ENCODE peak calls at places on chromosomes 1 and 21, in nine cellular contexts. E is lung, T is AG04450, C is DND-41, I is IMR-90, G is epithelial cell of esophagus, A is uterus, M is sigmoid colon, D is thoracic aorta. U is an unnamed sample.

GRCh38 chr1:151210830-151211229 is 12.5 kb downstream of the PIP5K1A start:
- DNase-seq in A (no peak), C (no peak), I (peak; percentile 72), M (no peak), E (no peak), T (no peak), G (peak; percentile 24), D (no peak), U (no peak)

GRCh38 chr1:192913683-192914082 is 104.8 kb downstream of the RGS2 start:
- DNase-seq in G (peak; percentile 88), I (no peak), C (no peak), A (peak; percentile 53), M (no peak), D (no peak), T (no peak), E (no peak), U (no peak)

GRCh38 chr1:226268421-226269124 is 40.4 kb downstream of the LIN9 start:
- DNase-seq in I (peak; percentile 75), M (no peak), D (no peak), A (no peak), T (no peak), G (peak; percentile 72), C (no peak), E (no peak), U (peak; percentile 40)

GRCh38 chr1:66711420-66711819 is 40.8 kb upstream of the DYNLT5 start:
- DNase-seq in I (no peak), A (no peak), G (no peak), T (no peak), D (no peak), C (no peak), E (no peak), M (no peak), U (no peak)

GRCh38 chr1:30379684-30380624 is 343.4 kb downstream of the MATN1 start:
- DNase-seq in T (peak; percentile 45), C (peak; percentile 69), G (peak; percentile 69), M (peak; percentile 68), D (no peak), I (peak; percentile 64), A (peak; percentile 35), E (peak; percentile 62), U (peak; percentile 80)

GRCh38 chr1:62407398-62408009 is 29.3 kb upstream of the USP1 start:
- DNase-seq in E (no peak), M (no peak), I (peak; percentile 55), A (no peak), C (peak; percentile 16), T (peak; percentile 20), D (no peak), G (peak; percentile 68), U (peak; percentile 80)

GRCh38 chr1:84409888-84410287 is 11.6 kb downstream of the DNASE2B start:
- DNase-seq in I (no peak), T (no peak), E (no peak), G (no peak), A (no peak), C (no peak), M (no peak), D (no peak), U (no peak)

GRCh38 chr1:176696109-176696508 is 233.1 kb downstream of the PAPPA2 start:
- DNase-seq in T (no peak), D (no peak), G (peak; percentile 85), I (peak; percentile 11), M (no peak), A (no peak), C (peak; percentile 57), E (no peak), U (no peak)

GRCh38 chr1:203338335-203339036 is 12.4 kb downstream of the FMOD start:
- DNase-seq in I (peak; percentile 68), E (peak; percentile 57), G (peak; percentile 71), T (no peak), A (peak; percentile 68), D (no peak), C (peak; percentile 70), M (peak; percentile 81), U (peak; percentile 79)

GRCh38 chr1:154466879-154467767 is 34.9 kb upstream of the TDRD10 start:
- DNase-seq in C (no peak), I (no peak), E (no peak), A (no peak), D (no peak), M (no peak), G (no peak), T (no peak), U (no peak)

GRCh38 chr1:91170571-91170970 is 148.7 kb upstream of the ZNF644 start:
- DNase-seq in E (peak; percentile 15), T (no peak), G (no peak), C (no peak), M (no peak), I (no peak), D (no peak), A (no peak), U (no peak)

GRCh38 chr1:40783001-40783905 is at the start of gene KCNQ4:
- DNase-seq in I (no peak), E (peak; percentile 41), T (no peak), D (no peak), M (peak; percentile 88), C (no peak), G (peak; percentile 39), A (peak; percentile 70), U (no peak)

GRCh38 chr21:45322960-45323461 is 35.3 kb upstream of the POFUT2 start:
- DNase-seq in I (no peak), C (no peak), T (no peak), D (peak; percentile 50), M (peak; percentile 70), A (peak; percentile 80), G (no peak), E (no peak), U (no peak)

GRCh38 chr1:204740354-204740753 is 54.8 kb upstream of the LRRN2 start:
- DNase-seq in I (no peak), A (no peak), E (no peak), G (no peak), M (no peak), T (no peak), C (no peak), D (no peak), U (no peak)

DNA sequence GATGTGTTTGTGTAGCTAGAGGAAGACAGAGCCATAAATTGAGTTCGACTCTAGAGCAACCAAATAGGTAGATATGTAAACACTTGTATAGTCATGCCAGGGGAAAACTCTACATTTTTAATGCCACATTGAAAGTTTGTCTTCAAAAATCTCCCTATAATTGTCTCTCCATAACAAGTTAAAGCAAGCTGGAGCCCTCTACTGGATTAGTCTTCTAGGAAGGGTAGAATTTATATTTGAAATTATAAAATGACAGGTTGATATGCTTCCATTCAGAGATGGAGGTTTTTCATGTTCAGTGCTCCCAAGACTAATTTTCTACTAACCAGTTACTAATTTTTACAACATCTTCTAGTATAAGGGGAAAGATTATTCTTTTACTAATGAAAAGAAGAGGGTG is 13.1 kb upstream of the COL24A1 start:
- DNase-seq in D (no peak), G (peak; percentile 10), T (no peak), E (no peak), C (no peak), I (peak; percentile 36), A (no peak), M (no peak), U (no peak)
- TF ChIP-seq CTCF in D (no peak), G (peak; percentile 27), T (peak; percentile 52), E (no peak), C (no peak), I (peak; percentile 56), A (no peak), M (no peak), U (peak; percentile 6)

DNA sequence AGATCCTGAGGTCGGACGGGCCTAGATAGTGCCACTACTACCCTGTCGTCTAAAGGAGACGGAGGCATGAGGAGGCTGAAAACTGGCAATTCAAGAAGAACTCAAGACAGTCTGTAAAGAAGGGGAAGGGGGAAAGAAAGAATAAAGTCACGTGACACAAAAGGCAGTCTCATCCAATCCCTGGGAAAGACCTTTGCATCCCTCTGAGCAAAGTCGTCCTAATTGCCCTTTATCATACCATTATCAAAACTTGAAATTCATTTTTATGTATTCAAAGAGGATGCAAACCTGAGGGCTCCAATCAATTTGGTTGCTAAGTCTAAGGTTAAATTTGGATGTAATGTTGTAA is 2.2 kb downstream of the DUSP10 start:
- DNase-seq in E (no peak), T (no peak), M (no peak), I (no peak), G (no peak), A (no peak), D (no peak), C (no peak), U (no peak)
- H3K4me3 ChIP-seq in E (no peak overlapping the region), T (peak overlapping the region; percentile 95), M (peak overlapping the region; percentile 71), I (peak overlapping the region; percentile 74), G (no peak overlapping the region), A (no peak overlapping the region), D (no peak overlapping the region), C (no peak overlapping the region), U (no peak overlapping the region)

GRCh38 chr1:229420765-229421164 is 13.1 kb downstream of the ACTA1 start:
- DNase-seq in E (no peak), D (no peak), M (no peak), I (no peak), T (no peak), G (peak; percentile 28), A (no peak), C (no peak), U (no peak)
- TF ChIP-seq CTCF in E (no peak), D (no peak), M (no peak), I (no peak), T (no peak), G (no peak), A (no peak), C (peak; percentile 25), U (no peak)

DNA sequence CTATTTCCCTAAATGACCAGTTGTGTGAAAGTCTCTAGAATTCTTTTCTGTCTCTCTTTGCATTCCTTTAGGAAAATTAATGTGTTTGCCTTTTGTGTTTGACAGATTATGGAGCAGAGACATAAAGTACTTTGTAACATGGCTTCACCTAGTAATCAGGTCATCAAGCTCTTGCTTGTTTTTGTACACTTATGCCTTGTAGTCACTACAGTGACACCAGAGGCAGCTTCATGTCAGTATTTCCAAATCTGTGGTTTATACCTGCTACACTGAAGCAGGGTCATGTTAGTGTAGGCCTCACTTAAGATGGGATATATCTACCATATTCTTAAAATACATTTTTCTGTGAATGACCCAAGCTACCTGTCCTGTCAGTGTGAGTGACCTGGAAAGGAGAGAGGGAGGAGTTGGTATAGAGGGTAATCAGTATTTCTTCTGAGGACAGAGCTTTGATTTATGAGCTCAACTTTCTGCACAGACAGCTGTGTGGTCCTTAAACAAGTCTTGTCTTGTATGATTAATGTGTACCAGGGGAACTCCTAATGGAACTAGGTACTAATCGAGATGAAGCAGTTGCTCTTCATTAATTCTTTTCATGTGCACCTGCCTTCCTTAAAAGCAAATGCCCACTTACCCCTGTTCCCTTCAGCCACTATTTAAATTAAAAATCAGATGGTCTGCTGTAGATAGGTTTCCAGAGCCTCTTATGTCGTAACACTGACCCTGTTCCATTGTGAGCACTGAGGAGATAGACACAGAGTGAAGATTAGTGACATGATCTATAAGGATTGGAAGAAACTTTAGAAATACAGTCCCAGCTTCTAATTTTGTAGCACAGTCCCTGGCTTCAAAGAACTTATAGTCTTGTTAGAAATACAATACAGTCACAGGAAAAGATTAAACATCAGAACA is 45.7 kb downstream of the MACO1 start:
- DNase-seq in D (no peak), I (no peak), G (peak; percentile 69), E (no peak), T (no peak), C (no peak), A (no peak), M (no peak), U (no peak)
- H3K4me3 ChIP-seq in D (no peak overlapping the region), I (no peak overlapping the region), G (no peak overlapping the region), E (no peak overlapping the region), T (no peak overlapping the region), C (no peak overlapping the region), A (no peak overlapping the region), M (no peak overlapping the region), U (no peak overlapping the region)

GRCh38 chr1:28571911-28572310 is 19.0 kb downstream of the TRNAU1AP start:
- DNase-seq in I (no peak), C (no peak), T (no peak), E (no peak), M (no peak), D (no peak), G (no peak), A (no peak), U (no peak)
- TF ChIP-seq CTCF in I (no peak), C (no peak), T (no peak), E (no peak), M (no peak), D (no peak), G (no peak), A (no peak), U (no peak)